ENCODE peak calls at places on chromosomes 11 and 22, in six cellular contexts. G, N, I, P, Q and D are unnamed samples.

GRCh38 chr22:19448076-19448607 is 631 bp upstream of the C22orf39 start:
- DNase-seq in G (no peak), N (peak; percentile 84), I (no peak), P (peak; percentile 86), Q (peak; percentile 67), D (no peak)

GRCh38 chr11:507727-508515 is 879 bp upstream of the RNH1 start:
- DNase-seq in G (no peak), N (no peak), I (no peak), P (no peak), Q (no peak), D (no peak)

GRCh38 chr22:50620861-50621490 is 7.0 kb downstream of the ARSA start:
- DNase-seq in G (no peak), N (no peak), I (no peak), P (no peak), Q (peak; percentile 62), D (no peak)

GRCh38 chr11:38952698-38953097 is 2354.7 kb upstream of the RAG2 start:
- DNase-seq in G (no peak), N (no peak), I (no peak), P (no peak), Q (no peak), D (no peak)

GRCh38 chr11:121652982-121653381 is 200.2 kb upstream of the SORL1-AS1 start:
- DNase-seq in G (no peak), N (no peak), I (no peak), P (peak; percentile 60), Q (no peak), D (no peak)

GRCh38 chr22:36538529-36538928 is 9.6 kb upstream of the EIF3D start:
- DNase-seq in G (no peak), N (no peak), I (no peak), P (no peak), Q (no peak), D (no peak)

GRCh38 chr11:8989411-8989810 is 14.4 kb downstream of the NRIP3 start:
- DNase-seq in G (no peak), N (peak; percentile 30), I (no peak), P (peak; percentile 60), Q (no peak), D (no peak)

GRCh38 chr22:27115816-27116256 is 458.4 kb downstream of the MIAT start:
- DNase-seq in G (no peak), N (no peak), I (no peak), P (no peak), Q (no peak), D (peak; percentile 72)

GRCh38 chr11:720642-721346 is 14.8 kb downstream of the EPS8L2 start:
- DNase-seq in G (peak; percentile 37), N (peak; percentile 83), I (peak; percentile 29), P (no peak), Q (no peak), D (no peak)

DNA sequence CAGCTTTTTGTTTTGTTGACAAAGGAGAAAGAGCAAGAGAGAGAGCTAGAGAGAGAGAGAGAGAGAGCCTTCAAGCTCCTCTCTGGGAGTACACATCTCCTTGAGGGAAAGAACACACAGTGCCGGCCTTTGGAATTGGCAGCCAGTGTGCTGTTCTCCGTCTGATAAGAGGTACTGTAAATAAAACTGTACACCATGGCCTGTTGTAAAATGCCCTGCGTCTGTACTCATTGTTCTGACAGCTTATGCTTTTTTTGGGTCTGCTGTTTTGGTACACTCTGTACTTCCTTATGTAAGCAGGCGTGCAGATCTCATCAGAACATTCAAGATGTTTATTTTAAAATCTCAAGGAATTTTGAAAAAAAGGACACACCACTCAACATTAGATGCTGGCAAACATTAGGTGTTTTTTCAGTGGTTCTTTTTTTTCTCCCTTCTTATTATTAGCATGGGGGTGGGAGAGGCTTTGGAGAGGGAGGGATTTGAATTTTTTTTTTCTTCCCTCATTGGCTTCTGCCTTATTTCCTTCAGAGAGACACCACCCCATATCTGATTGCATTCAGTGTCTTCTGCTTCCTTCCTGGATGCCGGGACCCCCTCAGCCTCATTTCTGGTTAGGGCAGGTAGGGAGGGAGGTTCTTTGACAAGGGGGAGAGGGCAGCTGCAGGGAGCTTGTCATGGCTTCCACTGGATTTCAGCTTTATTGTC is 116.8 kb upstream of the NNMT start:
- DNase-seq in G (peak; percentile 95), N (no peak), I (peak; percentile 84), P (peak; percentile 99), Q (peak; percentile 93), D (no peak)
- H3K27ac ChIP-seq in G (peak overlapping the region; percentile 97), N (no peak overlapping the region), I (peak overlapping the region; percentile 98), P (no peak overlapping the region), Q (peak overlapping the region; percentile 99), D (no peak overlapping the region)

DNA sequence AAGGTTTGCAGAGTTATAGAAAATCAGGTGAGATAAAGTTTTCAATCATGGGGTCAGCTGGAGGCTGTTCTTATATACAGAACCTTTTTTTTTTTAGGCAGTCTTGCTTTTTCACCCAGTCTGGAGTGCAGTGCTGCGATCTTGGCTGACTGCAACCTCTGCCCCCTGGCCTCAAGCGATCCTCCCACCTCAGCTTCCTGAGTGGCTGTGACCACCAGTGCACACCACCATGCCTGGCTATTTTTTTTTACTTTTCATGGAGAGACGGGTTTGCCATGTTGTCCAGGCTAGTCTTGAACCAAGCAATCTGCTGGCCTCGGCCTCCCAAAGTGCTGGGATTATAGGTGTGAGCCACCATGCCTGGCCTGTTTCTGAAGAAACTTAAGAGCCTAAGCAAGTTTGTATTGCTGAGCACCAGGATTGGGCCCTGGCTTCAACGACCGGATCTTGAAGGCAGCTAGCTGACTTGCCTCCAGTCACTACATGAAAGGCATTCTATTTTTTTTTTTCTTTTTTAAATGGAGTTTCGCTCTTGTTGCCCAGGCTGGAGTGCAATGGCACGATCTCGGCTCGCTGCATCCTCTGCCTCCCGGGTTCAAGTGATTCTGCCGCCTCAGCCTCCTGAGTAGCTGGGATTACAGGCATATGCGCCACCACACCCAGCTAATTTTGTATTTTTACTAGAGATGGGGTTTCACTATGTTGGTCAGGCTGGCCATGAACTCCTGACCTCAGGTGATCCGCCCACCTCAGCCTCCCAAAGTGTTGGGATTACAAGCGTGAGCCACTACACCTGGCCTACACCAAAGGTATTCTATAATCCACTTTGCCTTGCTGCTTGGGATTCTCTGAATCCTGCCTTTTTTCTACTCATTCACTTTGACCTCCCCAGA is 7.6 kb downstream of the XBP1 start:
- DNase-seq in G (no peak), N (no peak), I (no peak), P (no peak), Q (no peak), D (no peak)
- H3K27ac ChIP-seq in G (no peak overlapping the region), N (peak overlapping the region; percentile 5), I (no peak overlapping the region), P (peak overlapping the region; percentile 76), Q (no peak overlapping the region), D (no peak overlapping the region)

GRCh38 chr11:20913113-20913512 is 243.7 kb downstream of the NELL1 start:
- DNase-seq in G (no peak), N (no peak), I (no peak), P (no peak), Q (no peak), D (no peak)
- H3K27ac ChIP-seq in G (no peak overlapping the region), N (no peak overlapping the region), I (no peak overlapping the region), P (no peak overlapping the region), Q (no peak overlapping the region), D (no peak overlapping the region)

DNA sequence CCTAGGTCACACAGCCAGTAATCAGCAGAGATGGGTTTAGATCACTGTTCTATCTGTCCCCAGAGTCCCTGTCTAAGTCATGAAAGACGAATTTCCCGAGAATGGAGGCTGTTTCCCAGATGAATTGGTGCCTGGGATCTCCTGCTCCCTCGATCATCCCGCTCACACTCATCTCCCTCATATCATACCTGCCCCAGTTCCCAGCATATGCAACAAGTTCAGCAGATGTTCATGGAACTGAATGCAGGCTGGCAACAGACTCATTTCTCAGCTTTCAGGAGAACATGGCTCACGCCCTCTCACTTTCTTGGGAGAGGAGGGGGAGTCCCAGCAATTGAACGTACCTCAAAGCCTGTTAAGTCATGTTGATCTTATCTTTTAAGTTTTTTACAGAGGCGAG is 22.1 kb downstream of the CD6 start:
- DNase-seq in G (no peak), N (no peak), I (no peak), P (no peak), Q (no peak), D (no peak)
- H3K27ac ChIP-seq in G (no peak overlapping the region), N (no peak overlapping the region), I (no peak overlapping the region), P (no peak overlapping the region), Q (no peak overlapping the region), D (no peak overlapping the region)

GRCh38 chr11:57410287-57410686 is 16.6 kb downstream of the SLC43A3 start:
- DNase-seq in G (no peak), N (no peak), I (no peak), P (peak; percentile 60), Q (no peak), D (no peak)

GRCh38 chr11:57407521-57407920 is 17.1 kb upstream of the PRG2 start:
- DNase-seq in G (no peak), N (no peak), I (no peak), P (no peak), Q (no peak), D (no peak)

GRCh38 chr11:57407941-57408475 is 17.6 kb upstream of the PRG2 start:
- DNase-seq in G (no peak), N (no peak), I (no peak), P (no peak), Q (no peak), D (no peak)

GRCh38 chr11:57407010-57407409 is 16.6 kb upstream of the PRG2 start:
- DNase-seq in G (peak; percentile 39), N (no peak), I (no peak), P (no peak), Q (no peak), D (no peak)

GRCh38 chr11:57409321-57410100 is 17.4 kb downstream of the SLC43A3 start:
- DNase-seq in G (no peak), N (no peak), I (no peak), P (no peak), Q (no peak), D (no peak)
- H3K27ac ChIP-seq in G (no peak overlapping the region), N (no peak overlapping the region), I (no peak overlapping the region), P (no peak overlapping the region), Q (no peak overlapping the region), D (no peak overlapping the region)

GRCh38 chr11:132683602-132684001 is 848.7 kb downstream of the OPCML start:
- DNase-seq in G (no peak), N (no peak), I (no peak), P (no peak), Q (no peak), D (no peak)
- H3K27ac ChIP-seq in G (no peak overlapping the region), N (no peak overlapping the region), I (no peak overlapping the region), P (no peak overlapping the region), Q (no peak overlapping the region), D (no peak overlapping the region)

GRCh38 chr11:123593570-123593969 is 60.9 kb downstream of the SCN3B start:
- DNase-seq in G (no peak), N (no peak), I (no peak), P (no peak), Q (peak; percentile 29), D (no peak)

GRCh38 chr11:123587559-123587958 is 66.9 kb downstream of the SCN3B start:
- DNase-seq in G (no peak), N (no peak), I (no peak), P (no peak), Q (no peak), D (no peak)

GRCh38 chr11:123588863-123589262 is 65.6 kb downstream of the SCN3B start:
- DNase-seq in G (no peak), N (no peak), I (no peak), P (no peak), Q (no peak), D (no peak)

GRCh38 chr11:123588117-123588815 is 66.2 kb downstream of the SCN3B start:
- DNase-seq in G (no peak), N (no peak), I (no peak), P (no peak), Q (peak; percentile 22), D (no peak)

GRCh38 chr11:123590296-123590912 is 64.0 kb downstream of the SCN3B start:
- DNase-seq in G (no peak), N (no peak), I (no peak), P (peak; percentile 62), Q (peak; percentile 81), D (peak; percentile 3)
- H3K27ac ChIP-seq in G (no peak overlapping the region), N (no peak overlapping the region), I (no peak overlapping the region), P (no peak overlapping the region), Q (peak overlapping the region; percentile 80), D (no peak overlapping the region)